ENCODE peak calls at places on chromosomes 13 and 19, in six cellular contexts. M is CD8-positive, alpha-beta T cell; Q is T-helper 17 cell; F is left cardiac atrium; B is activated CD4-positive, alpha-beta T cell treated with anti-CD3 and anti-CD28 coated beads for 36 hours; Z is lower lobe of right lung. U is an unnamed sample.

GRCh38 chr19:7879102-7879770 is 5.0 kb upstream of the PRR36 start:
- ATAC-seq in M (no peak), Q (no peak), F (no peak), B (peak), Z (no peak), U (no peak)

GRCh38 chr19:54921082-54921481 is 15.1 kb downstream of the NCR1 start:
- ATAC-seq in M (no peak), Q (no peak), F (no peak), B (no peak), Z (no peak), U (no peak)

GRCh38 chr13:48437381-48437780 is 24.5 kb upstream of the LPAR6 start:
- ATAC-seq in M (no peak), Q (no peak), F (peak), B (no peak), Z (peak), U (no peak)

GRCh38 chr19:14127176-14127575 is 9.2 kb downstream of the ASF1B start:
- ATAC-seq in M (no peak), Q (no peak), F (peak), B (no peak), Z (peak), U (no peak)

GRCh38 chr19:14694867-14695266 is 5.0 kb downstream of the ZNF333 start:
- ATAC-seq in M (no peak), Q (no peak), F (no peak), B (no peak), Z (no peak), U (no peak)

GRCh38 chr19:7970716-7971448 is 27.4 kb upstream of the TIMM44 start:
- ATAC-seq in M (no peak), Q (no peak), F (no peak), B (peak), Z (peak), U (no peak)

GRCh38 chr13:31781064-31781463 is 41.7 kb downstream of the RXFP2 start:
- ATAC-seq in M (no peak), Q (no peak), F (no peak), B (no peak), Z (no peak), U (no peak)

GRCh38 chr13:33367931-33368330 is 82.4 kb upstream of the STARD13 start:
- ATAC-seq in M (no peak), Q (peak), F (no peak), B (no peak), Z (peak), U (no peak)

GRCh38 chr13:95643814-95644598 is 500 bp downstream of the DZIP1 start:
- ATAC-seq in M (no peak), Q (no peak), F (peak), B (peak), Z (peak), U (no peak)

GRCh38 chr19:5369962-5370367 is 29.4 kb upstream of the PTPRS start:
- ATAC-seq in M (no peak), Q (no peak), F (no peak), B (peak), Z (peak), U (no peak)

GRCh38 chr13:91162180-91162579 is 185.3 kb upstream of the MIR17HG start:
- ATAC-seq in M (no peak), Q (no peak), F (no peak), B (no peak), Z (no peak), U (no peak)

GRCh38 chr19:6766357-6767080 is 716 bp downstream of the SH2D3A start:
- ATAC-seq in M (no peak), Q (no peak), F (no peak), B (no peak), Z (no peak), U (no peak)

GRCh38 chr13:23750383-23751121 is 138.6 kb downstream of the MIPEP start:
- ATAC-seq in M (no peak), Q (no peak), F (no peak), B (no peak), Z (no peak), U (no peak)

GRCh38 chr19:10230155-10230903 is 802 bp downstream of the S1PR2 start:
- ATAC-seq in M (peak), Q (peak), F (peak), B (peak), Z (peak), U (peak)

GRCh38 chr13:31835932-31836331 is 96.6 kb downstream of the RXFP2 start:
- ATAC-seq in M (no peak), Q (no peak), F (no peak), B (no peak), Z (no peak), U (no peak)

GRCh38 chr13:93857126-93857525 is 622.4 kb downstream of the DCT start:
- ATAC-seq in M (no peak), Q (no peak), F (no peak), B (no peak), Z (no peak), U (no peak)

GRCh38 chr19:18594824-18595373 is 6.3 kb downstream of the REX1BD start:
- ATAC-seq in M (no peak), Q (no peak), F (no peak), B (no peak), Z (no peak), U (no peak)

GRCh38 chr19:36041831-36042230 is 9.2 kb upstream of the CLIP3 start:
- ATAC-seq in M (no peak), Q (no peak), F (peak), B (no peak), Z (peak), U (no peak)

GRCh38 chr19:38538793-38539528 is 78.8 kb downstream of the MAP4K1 start:
- ATAC-seq in M (peak), Q (peak), F (peak), B (peak), Z (peak), U (peak)

GRCh38 chr19:19505669-19506326 is 9.6 kb downstream of the TSSK6 start:
- ATAC-seq in M (no peak), Q (no peak), F (no peak), B (no peak), Z (no peak), U (no peak)

GRCh38 chr13:44003481-44003880 is 123.8 kb downstream of the LACC1 start:
- ATAC-seq in M (no peak), Q (no peak), F (no peak), B (no peak), Z (no peak), U (no peak)

GRCh38 chr19:42303876-42304275 is 1.5 kb upstream of the PAFAH1B3 start:
- ATAC-seq in M (no peak), Q (no peak), F (no peak), B (no peak), Z (no peak), U (no peak)

GRCh38 chr19:7718668-7719067 is 13.2 kb downstream of the CLEC4G start:
- ATAC-seq in M (peak), Q (peak), F (no peak), B (no peak), Z (no peak), U (no peak)

GRCh38 chr19:7602935-7603497 is 7.4 kb downstream of the CAMSAP3 start:
- ATAC-seq in M (no peak), Q (no peak), F (no peak), B (no peak), Z (peak), U (no peak)

GRCh38 chr13:87426737-87427136 is 244.4 kb upstream of the SLITRK5 start:
- ATAC-seq in M (no peak), Q (no peak), F (no peak), B (no peak), Z (no peak), U (no peak)

GRCh38 chr19:8850488-8850887 is 18.3 kb downstream of the MBD3L1 start:
- ATAC-seq in M (no peak), Q (no peak), F (no peak), B (no peak), Z (no peak), U (no peak)

GRCh38 chr19:30799854-30800755 is 427.9 kb downstream of the ZNF536 start:
- ATAC-seq in M (no peak), Q (no peak), F (no peak), B (peak), Z (peak), U (no peak)

GRCh38 chr13:108407495-108407894 is 138.0 kb downstream of the TNFSF13B start:
- ATAC-seq in M (no peak), Q (no peak), F (no peak), B (peak), Z (no peak), U (peak)

GRCh38 chr13:40178130-40178529 is 488.3 kb downstream of the FOXO1 start:
- ATAC-seq in M (peak), Q (no peak), F (no peak), B (peak), Z (no peak), U (no peak)

GRCh38 chr13:40673414-40673813 is 7.0 kb upstream of the FOXO1 start:
- ATAC-seq in M (no peak), Q (no peak), F (no peak), B (no peak), Z (no peak), U (no peak)

GRCh38 chr13:50419466-50419865 is 404.2 kb downstream of the KCNRG start:
- ATAC-seq in M (no peak), Q (no peak), F (peak), B (no peak), Z (no peak), U (no peak)

GRCh38 chr13:25857830-25858229 is 194.0 kb downstream of the SHISA2 start:
- ATAC-seq in M (no peak), Q (no peak), F (no peak), B (no peak), Z (no peak), U (no peak)

GRCh38 chr13:105346141-105346766 is 1189.2 kb downstream of the EFNB2 start:
- ATAC-seq in M (no peak), Q (no peak), F (no peak), B (no peak), Z (peak), U (no peak)

GRCh38 chr13:97339019-97339988 is 94.7 kb upstream of the RAP2A start:
- ATAC-seq in M (no peak), Q (no peak), F (peak), B (no peak), Z (peak), U (no peak)

GRCh38 chr19:40724848-40725247 is 7.9 kb downstream of the ITPKC start:
- ATAC-seq in M (no peak), Q (no peak), F (no peak), B (peak), Z (no peak), U (peak)

GRCh38 chr19:48632692-48633147 is 4.5 kb downstream of the DBP start:
- ATAC-seq in M (no peak), Q (no peak), F (no peak), B (no peak), Z (no peak), U (no peak)

GRCh38 chr13:37072024-37072423 is 12.5 kb upstream of the SUPT20H start:
- ATAC-seq in M (no peak), Q (no peak), F (no peak), B (no peak), Z (no peak), U (no peak)